ENCODE peak calls at places on chromosome 20, in eight cellular contexts. H, M, K, R, Y, Z, E and P are unnamed samples.

GRCh38 chr20:24937579-24937978 is 11.5 kb upstream of the CST7 start:
- DNase-seq in Z (no peak), Y (no peak), M (no peak), R (no peak), K (no peak), H (peak; percentile 26), E (no peak), P (no peak)

GRCh38 chr20:34058831-34059230 is 53.2 kb downstream of the EIF2S2 start:
- DNase-seq in M (no peak), R (no peak), Y (no peak), Z (no peak), E (no peak), K (no peak), H (no peak), P (no peak)

GRCh38 chr20:6395695-6396094 is 272.9 kb upstream of the FERMT1 start:
- DNase-seq in Z (no peak), Y (no peak), M (no peak), K (no peak), R (no peak), H (no peak), E (no peak), P (no peak)

GRCh38 chr20:24798930-24799705 is 150.0 kb upstream of the CST7 start:
- DNase-seq in H (no peak), K (no peak), E (no peak), Z (no peak), Y (no peak), M (no peak), R (no peak), P (peak; percentile 59)

GRCh38 chr20:63217706-63218105 is 1.8 kb upstream of the YTHDF1 start:
- DNase-seq in R (no peak), K (no peak), Z (no peak), E (no peak), M (no peak), H (no peak), Y (peak; percentile 42), P (no peak)

GRCh38 chr20:24148372-24148771 is 159.8 kb upstream of the GGTLC1 start:
- DNase-seq in H (no peak), R (peak; percentile 42), K (no peak), Y (no peak), E (no peak), Z (peak; percentile 62), M (no peak), P (no peak)

GRCh38 chr20:9025643-9026042 is 43.2 kb upstream of the PLCB4 start:
- DNase-seq in Z (no peak), Y (no peak), H (no peak), E (no peak), R (no peak), K (no peak), M (peak; percentile 23), P (no peak)

GRCh38 chr20:4067600-4068261 is 52.4 kb upstream of the RNF24 start:
- DNase-seq in M (no peak), E (no peak), Z (peak; percentile 65), Y (no peak), H (peak; percentile 44), K (peak; percentile 57), R (no peak), P (no peak)

GRCh38 chr20:12152996-12153395 is 235.3 kb downstream of the BTBD3 start:
- DNase-seq in E (no peak), H (no peak), K (no peak), M (no peak), R (no peak), Z (no peak), Y (peak; percentile 6), P (no peak)

GRCh38 chr20:45962031-45962755 is 9.8 kb downstream of the ZNF335 start:
- DNase-seq in E (no peak), Z (peak; percentile 40), K (no peak), H (peak; percentile 58), Y (no peak), M (no peak), R (no peak), P (peak; percentile 80)

GRCh38 chr20:41047975-41048305 is 19.3 kb downstream of the TOP1 start:
- DNase-seq in H (no peak), M (no peak), E (no peak), Y (no peak), K (no peak), R (no peak), Z (no peak), P (no peak)

GRCh38 chr20:57471496-57472210 is 53.3 kb downstream of the CTCFL start:
- DNase-seq in Z (no peak), H (peak; percentile 50), E (no peak), Y (no peak), K (no peak), M (no peak), R (no peak), P (peak; percentile 53)

GRCh38 chr20:26167499-26167898 is 470.8 kb upstream of the ZNF337 start:
- DNase-seq in E (no peak), R (no peak), Z (no peak), Y (no peak), H (no peak), M (no peak), K (no peak), P (no peak)

GRCh38 chr20:48823476-48823875 is 4.3 kb downstream of the PREX1 start:
- DNase-seq in E (no peak), M (no peak), K (no peak), Z (no peak), Y (no peak), H (no peak), R (no peak), P (no peak)

GRCh38 chr20:21182832-21183563 is 57.1 kb downstream of the KIZ start:
- DNase-seq in E (no peak), K (no peak), Y (no peak), Z (no peak), M (no peak), H (peak; percentile 80), R (no peak), P (no peak)

GRCh38 chr20:23147964-23148720 is 62.0 kb upstream of the CD93 start:
- DNase-seq in E (peak; percentile 36), H (peak; percentile 77), Y (peak; percentile 90), M (peak; percentile 92), Z (peak; percentile 96), K (peak; percentile 60), R (peak; percentile 58), P (no peak)

GRCh38 chr20:56445130-56445529 is 23.3 kb upstream of the RTF2 start:
- DNase-seq in Z (no peak), Y (no peak), M (no peak), E (no peak), R (no peak), K (no peak), H (peak; percentile 25), P (no peak)

GRCh38 chr20:39897781-39898466 is 791.1 kb downstream of the MAFB start:
- DNase-seq in E (no peak), H (no peak), Y (no peak), K (no peak), R (no peak), Z (no peak), M (no peak), P (no peak)

GRCh38 chr20:64079273-64080012 is at the start of gene RGS19:
- DNase-seq in K (peak; percentile 88), R (peak; percentile 76), E (peak; percentile 88), Y (peak; percentile 70), H (peak; percentile 85), M (peak; percentile 88), Z (peak; percentile 93), P (no peak)

GRCh38 chr20:59025511-59025910 is 6.3 kb downstream of the TUBB1 start:
- DNase-seq in R (no peak), M (no peak), E (no peak), Z (no peak), H (no peak), Y (no peak), K (no peak), P (no peak)
- TF ChIP-seq CTCF in R (no peak), M (no peak), E (no peak), Z (no peak), H (no peak), Y (no peak), K (no peak), P (no peak)

GRCh38 chr20:43984587-43984986 is 69.9 kb downstream of the TOX2 start:
- DNase-seq in K (no peak), Z (no peak), E (no peak), R (no peak), H (no peak), M (no peak), Y (no peak), P (no peak)

GRCh38 chr20:43983904-43984361 is 69.3 kb downstream of the TOX2 start:
- DNase-seq in Z (no peak), E (no peak), R (no peak), K (no peak), H (no peak), M (no peak), Y (no peak), P (no peak)

GRCh38 chr20:43982016-43982415 is 67.4 kb downstream of the TOX2 start:
- DNase-seq in H (no peak), R (no peak), K (no peak), M (no peak), Y (no peak), E (no peak), Z (no peak), P (no peak)

GRCh38 chr20:43982886-43983285 is 68.2 kb downstream of the TOX2 start:
- DNase-seq in K (no peak), E (peak; percentile 3), M (no peak), H (no peak), R (no peak), Y (no peak), Z (no peak), P (no peak)

DNA sequence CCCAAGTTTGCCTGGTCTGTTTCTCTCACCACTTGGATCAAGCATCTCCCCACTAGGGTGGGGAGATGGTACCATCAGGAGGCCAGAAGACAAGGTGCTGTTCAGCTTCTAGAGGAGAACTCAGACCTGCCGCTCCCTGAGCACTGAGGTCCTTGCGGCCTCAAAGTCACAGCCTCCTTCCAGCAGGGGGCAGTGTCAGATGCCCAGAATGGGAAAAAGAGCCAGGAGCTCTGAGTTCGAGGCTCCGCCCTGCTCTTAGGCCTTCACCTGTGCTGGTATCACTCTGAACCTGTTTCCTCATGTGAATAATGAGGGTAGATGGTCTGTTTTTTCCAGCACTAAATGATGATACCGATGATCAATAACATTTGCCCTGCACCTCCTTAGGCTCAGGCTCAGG is 68.7 kb downstream of the TOX2 start:
- DNase-seq in Z (no peak), H (no peak), Y (no peak), K (no peak), M (peak; percentile 67), E (peak; percentile 6), R (no peak), P (no peak)
- TF ChIP-seq CTCF in Z (peak; percentile 37), H (no peak), Y (peak; percentile 61), K (peak; percentile 65), M (peak; percentile 81), E (peak; percentile 6), R (no peak), P (peak; percentile 57)

DNA sequence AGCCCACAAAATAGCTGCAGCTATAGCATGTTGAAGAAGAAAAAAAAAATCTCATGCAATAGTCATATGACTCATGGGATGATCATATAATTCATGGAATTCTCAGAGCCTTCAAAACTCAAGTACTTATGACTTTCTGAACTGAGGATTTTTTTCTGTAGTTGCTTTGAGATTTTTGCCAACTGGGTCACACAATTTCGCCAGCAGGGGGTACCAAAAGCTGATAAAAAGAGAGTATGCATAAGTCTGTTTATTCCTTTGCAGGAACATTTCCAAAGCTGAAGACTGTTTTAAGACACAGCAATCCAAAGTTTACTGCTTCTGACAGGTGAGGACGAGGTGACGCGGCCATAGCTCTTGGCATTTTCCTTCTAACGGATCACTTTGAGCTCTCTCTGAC is 586.1 kb upstream of the CHD6 start:
- DNase-seq in H (no peak), M (peak; percentile 8), Z (no peak), Y (peak; percentile 28), K (no peak), E (no peak), R (no peak), P (no peak)
- TF ChIP-seq CTCF in H (peak; percentile 23), M (peak; percentile 32), Z (no peak), Y (peak; percentile 41), K (peak; percentile 43), E (peak; percentile 37), R (no peak), P (no peak)

GRCh38 chr20:2914160-2914559 is 40.9 kb downstream of the PTPRA start:
- DNase-seq in K (no peak), R (no peak), Y (peak; percentile 71), E (no peak), H (no peak), M (peak; percentile 20), Z (no peak), P (no peak)
- TF ChIP-seq CTCF in K (no peak), R (no peak), Y (peak; percentile 93), E (no peak), H (no peak), M (peak; percentile 19), Z (no peak), P (peak; percentile 59)